ENCODE peak calls at places on chromosome 22, in nine cellular contexts. R is endothelial cell, U is HCT116, S is glutamatergic neuron, C is omental fat pad, V is tibial nerve, L is transverse colon, I is fibroblast of the aortic adventitia, E is mesothelial cell of epicardium. A is an unnamed sample.

GRCh38 chr22:23278883-23279675 is 98.8 kb downstream of the BCR start:
- DNase-seq in E (no peak), I (peak; percentile 27), U (no peak), R (no peak), L (peak; percentile 81), S (no peak), V (no peak), C (no peak), A (no peak)

GRCh38 chr22:28808716-28809355 is 8.5 kb upstream of the XBP1 start:
- DNase-seq in S (no peak), U (no peak), V (no peak), I (no peak), L (no peak), R (no peak), E (no peak), C (no peak), A (no peak)

GRCh38 chr22:43876866-43877509 is 14.7 kb upstream of the SULT4A1 start:
- DNase-seq in U (no peak), S (no peak), I (no peak), L (no peak), C (no peak), V (no peak), R (no peak), E (no peak), A (no peak)

GRCh38 chr22:48948575-48949170 is 879.0 kb downstream of the BRD1 start:
- DNase-seq in U (no peak), E (peak; percentile 13), C (no peak), L (no peak), S (no peak), R (no peak), V (no peak), I (no peak), A (no peak)

GRCh38 chr22:36955691-36956090 is 42.3 kb downstream of the CSF2RB start:
- DNase-seq in I (no peak), U (no peak), V (no peak), R (no peak), C (no peak), E (no peak), L (no peak), S (no peak), A (no peak)

GRCh38 chr22:46098525-46099475 is 51.5 kb upstream of the PPARA start:
- DNase-seq in E (no peak), C (no peak), V (no peak), R (no peak), S (no peak), U (no peak), L (no peak), I (no peak), A (no peak)

GRCh38 chr22:18032455-18033101 is 8.2 kb upstream of the MICAL3 start:
- DNase-seq in C (no peak), I (peak; percentile 79), L (no peak), R (no peak), S (no peak), U (peak; percentile 60), E (no peak), V (no peak), A (no peak)

GRCh38 chr22:49826603-49827306 is 918 bp downstream of the BRD1 start:
- DNase-seq in C (no peak), S (peak; percentile 47), E (peak; percentile 67), V (peak; percentile 28), L (peak; percentile 47), R (peak; percentile 41), U (no peak), I (peak; percentile 53), A (no peak)

GRCh38 chr22:47486569-47487312 is 724.3 kb downstream of the TBC1D22A start:
- DNase-seq in L (peak; percentile 29), U (no peak), C (no peak), S (no peak), R (no peak), I (no peak), V (no peak), E (no peak), A (no peak)

GRCh38 chr22:25153961-25154685 is 45.5 kb upstream of the CRYBB3 start:
- DNase-seq in S (no peak), U (no peak), R (no peak), L (peak; percentile 80), E (no peak), V (peak; percentile 54), C (no peak), I (peak; percentile 91), A (no peak)

GRCh38 chr22:49431559-49431958 is 396.1 kb downstream of the BRD1 start:
- DNase-seq in R (no peak), S (no peak), V (no peak), E (no peak), I (no peak), C (no peak), U (no peak), L (no peak), A (no peak)

GRCh38 chr22:44326549-44326881 is 13.8 kb upstream of the SHISAL1 start:
- DNase-seq in S (no peak), I (no peak), L (no peak), V (no peak), R (no peak), C (no peak), U (no peak), E (no peak), A (no peak)

GRCh38 chr22:23837496-23837859 is 1.3 kb downstream of the DERL3 start:
- DNase-seq in R (no peak), U (no peak), V (no peak), L (no peak), I (no peak), S (no peak), C (no peak), E (no peak), A (no peak)

GRCh38 chr22:19943665-19944026 is 2.0 kb upstream of the TXNRD2 start:
- DNase-seq in C (no peak), U (no peak), L (no peak), R (no peak), I (peak; percentile 43), V (no peak), E (no peak), S (no peak), A (no peak)
- TF ChIP-seq CTCF in C (no peak), U (no peak), L (no peak), R (no peak), I (peak; percentile 21), V (no peak), E (no peak), S (no peak), A (no peak)

DNA sequence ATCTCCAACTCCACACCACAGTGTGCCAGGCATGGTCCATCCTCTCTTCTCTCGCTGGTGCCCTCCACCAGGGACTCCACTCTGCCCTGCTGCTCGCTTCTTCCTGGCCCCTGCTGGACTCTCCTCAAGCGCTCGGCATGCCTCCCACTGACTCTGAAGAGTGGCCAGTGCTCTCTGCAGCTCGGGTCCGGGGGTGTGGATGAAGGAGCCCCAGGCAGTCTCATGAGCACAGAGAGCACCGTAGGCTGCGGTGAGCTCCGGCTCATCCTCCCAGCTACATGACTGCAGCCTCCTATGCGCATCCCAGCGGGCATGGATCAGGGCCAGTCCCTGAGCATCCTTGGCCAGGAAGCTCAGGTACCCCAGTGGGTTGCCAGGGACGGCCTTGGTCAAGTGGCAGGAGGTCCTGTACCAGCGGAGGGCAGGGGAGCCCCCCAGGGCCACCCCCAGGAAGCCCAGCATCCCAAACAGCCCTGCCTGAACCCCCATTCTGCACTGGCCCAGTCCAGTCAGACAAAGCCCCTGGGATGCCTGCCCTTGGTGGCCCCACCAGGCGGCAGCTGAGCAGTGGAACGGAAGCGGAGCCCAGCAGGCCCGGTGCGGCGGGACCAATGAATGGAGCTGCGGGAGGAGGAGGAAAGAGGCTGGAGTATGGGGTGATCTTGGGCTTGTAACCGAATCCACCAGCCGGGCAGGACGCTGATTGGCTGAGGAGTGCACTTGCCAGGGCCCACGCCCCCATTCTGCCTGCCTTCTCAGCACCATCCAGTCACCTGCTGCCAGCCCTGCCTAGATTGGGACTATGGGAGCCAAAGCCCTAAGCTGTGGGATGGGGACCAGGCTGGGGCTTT is at the start of gene PLA2G3:
- DNase-seq in C (no peak), R (peak; percentile 65), S (peak; percentile 49), E (no peak), L (no peak), I (peak; percentile 33), U (no peak), V (no peak), A (no peak)
- TF ChIP-seq CTCF in C (no peak), R (no peak), S (no peak), E (no peak), L (no peak), I (peak; percentile 16), U (no peak), V (no peak), A (no peak)

GRCh38 chr22:21726650-21727049 is 8.9 kb downstream of the YPEL1 start:
- DNase-seq in V (no peak), S (peak; percentile 66), E (no peak), R (peak; percentile 41), U (peak; percentile 28), L (peak; percentile 17), I (no peak), C (no peak), A (no peak)
- TF ChIP-seq CTCF in V (no peak), S (peak; percentile 60), E (no peak), R (peak; percentile 22), U (no peak), L (no peak), I (no peak), C (no peak), A (peak; percentile 1)

GRCh38 chr22:40203568-40203967 is 25.8 kb downstream of the TNRC6B start:
- DNase-seq in V (no peak), L (no peak), C (no peak), R (no peak), E (no peak), S (no peak), I (no peak), U (no peak), A (no peak)

GRCh38 chr22:40202225-40202944 is 24.7 kb downstream of the TNRC6B start:
- DNase-seq in C (no peak), S (no peak), I (no peak), E (no peak), R (no peak), V (no peak), L (no peak), U (no peak), A (no peak)

GRCh38 chr22:40199223-40199622 is 21.5 kb downstream of the TNRC6B start:
- DNase-seq in V (no peak), U (no peak), L (no peak), S (no peak), I (no peak), R (no peak), E (no peak), C (no peak), A (no peak)

GRCh38 chr22:40199852-40200251 is 22.1 kb downstream of the TNRC6B start:
- DNase-seq in E (no peak), C (no peak), S (no peak), I (no peak), V (no peak), L (no peak), R (no peak), U (no peak), A (no peak)

DNA sequence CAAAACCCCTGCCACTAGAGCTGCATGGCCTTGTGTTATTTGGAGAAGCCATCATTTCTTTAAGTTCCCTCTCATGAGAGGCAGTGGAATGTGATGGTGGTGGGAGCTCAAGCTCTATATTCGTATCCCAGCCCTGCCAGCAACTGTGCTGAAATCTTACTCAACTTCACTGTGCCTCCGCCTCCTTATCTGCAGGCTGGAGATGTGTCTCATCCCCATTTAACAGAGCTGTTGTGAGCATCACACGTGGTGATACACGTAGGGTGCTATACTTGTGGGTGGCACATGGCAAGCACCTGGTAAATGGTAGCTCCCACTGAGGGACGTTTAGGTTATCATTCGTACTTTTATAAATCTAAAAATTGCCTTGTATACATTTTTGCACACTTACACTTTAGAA is 23.1 kb downstream of the TNRC6B start:
- DNase-seq in C (no peak), E (no peak), S (no peak), U (no peak), R (no peak), I (no peak), L (no peak), V (no peak), A (no peak)
- TF ChIP-seq CTCF in C (no peak), E (no peak), S (no peak), U (no peak), R (no peak), I (no peak), L (no peak), V (no peak), A (no peak)

GRCh38 chr22:42282252-42282942 is 11.9 kb upstream of the TCF20 start:
- DNase-seq in I (no peak), S (no peak), R (no peak), V (no peak), U (no peak), C (no peak), E (no peak), L (peak; percentile 54), A (no peak)
- TF ChIP-seq CTCF in I (no peak), S (no peak), R (no peak), V (no peak), U (no peak), C (no peak), E (no peak), L (no peak), A (no peak)